ENCODE peak calls at places on chromosome 13, in seven cellular contexts. T is thoracic aorta, H is glutamatergic neuron, B is heart left ventricle, L is breast epithelium, M is progenitor cell of endocrine pancreas, F is PC-9. I is an unnamed sample.

GRCh38 chr13:51091839-51092238 is 19.2 kb downstream of the C13orf42 start:
- DNase-seq in B (no peak), M (no peak), T (no peak), H (no peak), L (no peak), F (no peak), I (no peak)

GRCh38 chr13:39913928-39914327 is 258.5 kb downstream of the COG6 start:
- DNase-seq in L (peak), B (no peak), T (no peak), H (no peak), M (no peak), F (no peak), I (no peak)

GRCh38 chr13:112233256-112233655 is 142.9 kb upstream of the SPACA7 start:
- DNase-seq in F (no peak), L (no peak), B (no peak), M (no peak), H (no peak), T (no peak), I (no peak)

GRCh38 chr13:33918199-33918932 is 100.4 kb downstream of the RFC3 start:
- DNase-seq in L (no peak), M (no peak), B (no peak), F (peak), H (no peak), T (no peak), I (no peak)

GRCh38 chr13:78239681-78240080 is 321.1 kb upstream of the EDNRB start:
- DNase-seq in T (no peak), L (no peak), H (no peak), F (no peak), M (no peak), B (no peak), I (no peak)

GRCh38 chr13:76473552-76474134 is 412.6 kb downstream of the KCTD12 start:
- DNase-seq in B (peak), F (peak), H (peak), L (peak), T (peak), M (peak), I (peak)

GRCh38 chr13:20672772-20673171 is 30.7 kb upstream of the IL17D start:
- DNase-seq in T (no peak), F (no peak), M (no peak), L (no peak), H (no peak), B (no peak), I (no peak)

GRCh38 chr13:30978981-30979956 is 46.8 kb downstream of the TEX26 start:
- DNase-seq in B (no peak), H (peak), M (no peak), L (no peak), F (no peak), T (no peak), I (peak)

GRCh38 chr13:97278395-97279078 is 56.4 kb downstream of the MBNL2 start:
- DNase-seq in M (no peak), H (no peak), F (no peak), T (no peak), B (no peak), L (no peak), I (no peak)

GRCh38 chr13:50664961-50665360 is 178.5 kb downstream of the DLEU7 start:
- DNase-seq in M (no peak), T (no peak), L (no peak), B (no peak), H (no peak), F (no peak), I (no peak)

GRCh38 chr13:25468330-25469178 is 96.8 kb downstream of the ATP8A2 start:
- DNase-seq in F (no peak), M (peak), B (no peak), T (no peak), H (peak), L (no peak), I (no peak)

GRCh38 chr13:110308377-110309158 is 1.5 kb downstream of the COL4A2 start:
- DNase-seq in L (peak), M (peak), T (no peak), F (peak), H (no peak), B (no peak), I (no peak)

GRCh38 chr13:110869231-110869804 is 45.6 kb downstream of the ANKRD10 start:
- DNase-seq in B (peak), L (no peak), F (peak), M (no peak), H (no peak), T (no peak), I (no peak)

GRCh38 chr13:40271931-40272775 is 394.3 kb downstream of the FOXO1 start:
- DNase-seq in H (no peak), L (peak), M (no peak), T (peak), F (peak), B (no peak), I (no peak)

GRCh38 chr13:28220166-28220565 is 81.8 kb downstream of the PAN3 start:
- DNase-seq in B (no peak), H (no peak), T (no peak), L (no peak), F (no peak), M (no peak), I (no peak)

GRCh38 chr13:86856996-86857395 is 814.2 kb upstream of the SLITRK5 start:
- DNase-seq in H (no peak), B (no peak), T (no peak), M (no peak), L (no peak), F (peak), I (no peak)

GRCh38 chr13:24644051-24644450 is 36.2 kb upstream of the ATP12A start:
- DNase-seq in T (no peak), H (no peak), B (no peak), F (no peak), M (no peak), L (no peak), I (no peak)

GRCh38 chr13:39016789-39017188 is 21.1 kb downstream of the PROSER1 start:
- DNase-seq in B (no peak), T (no peak), F (no peak), H (peak), L (no peak), M (no peak), I (no peak)

GRCh38 chr13:26420282-26420960 is 137.1 kb upstream of the WASF3 start:
- DNase-seq in B (no peak), M (no peak), F (no peak), L (no peak), H (no peak), T (no peak), I (no peak)

GRCh38 chr13:98581971-98582702 is 5.2 kb upstream of the STK24 start:
- DNase-seq in B (no peak), H (no peak), L (no peak), F (no peak), T (no peak), M (no peak), I (peak)

GRCh38 chr13:113001251-113002140 is 32.5 kb downstream of the MCF2L start:
- DNase-seq in T (no peak), H (peak), M (peak), L (no peak), F (peak), B (no peak), I (no peak)

GRCh38 chr13:23319915-23320224 is 113.6 kb downstream of the SACS start:
- DNase-seq in B (no peak), L (no peak), T (no peak), M (no peak), H (no peak), F (no peak), I (no peak)

GRCh38 chr13:99467764-99468163 is 33.5 kb upstream of the TM9SF2 start:
- DNase-seq in H (no peak), B (no peak), M (no peak), T (no peak), L (no peak), F (no peak), I (no peak)

GRCh38 chr13:37059136-37059847 is at the start of gene SUPT20H:
- DNase-seq in L (peak), T (peak), M (peak), H (peak), F (peak), B (peak), I (peak)
- TF ChIP-seq CTCF in L (no peak), T (no peak), M (no peak), H (no peak), F (no peak), B (no peak), I (no peak)

GRCh38 chr13:102197193-102197592 is 204.7 kb downstream of the FGF14 start:
- DNase-seq in T (no peak), F (no peak), H (no peak), B (no peak), L (no peak), M (no peak), I (no peak)
- TF ChIP-seq CTCF in T (no peak), F (peak), H (no peak), B (no peak), L (no peak), M (no peak), I (peak)

DNA sequence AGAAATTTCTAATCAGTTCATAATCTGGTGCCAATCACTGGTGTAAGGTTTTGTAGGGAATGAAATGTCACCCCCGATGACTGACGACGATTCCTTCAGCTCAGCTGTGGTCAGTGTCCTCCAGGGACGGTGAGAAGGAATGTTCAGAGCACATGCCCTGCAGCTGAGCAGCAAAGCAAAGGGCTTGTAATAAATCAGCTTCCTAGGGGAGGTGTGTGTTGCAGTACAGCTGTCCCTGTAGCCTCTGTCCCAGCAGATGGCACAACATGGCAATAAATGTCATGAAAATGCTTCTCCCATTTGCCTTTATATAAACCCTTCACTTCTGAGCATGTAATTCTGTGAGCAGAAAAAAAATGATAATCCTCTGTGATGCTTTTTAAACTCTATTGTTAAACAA is 102.4 kb downstream of the FAM216B start:
- DNase-seq in M (no peak), H (peak), L (no peak), T (no peak), B (no peak), F (peak), I (no peak)
- TF ChIP-seq CTCF in M (no peak), H (no peak), L (no peak), T (no peak), B (no peak), F (peak), I (peak)

GRCh38 chr13:80341098-80341701 is at the start of gene SPRY2:
- DNase-seq in T (peak), F (peak), L (peak), H (peak), M (peak), B (peak), I (peak)

GRCh38 chr13:80339841-80340642 is 884 bp downstream of the SPRY2 start:
- DNase-seq in T (no peak), F (peak), B (peak), H (peak), L (peak), M (peak), I (no peak)

GRCh38 chr13:80341771-80342271 is 895 bp upstream of the SPRY2 start:
- DNase-seq in B (peak), M (peak), H (peak), L (peak), T (no peak), F (peak), I (no peak)

GRCh38 chr13:80339578-80339840 is 1.4 kb downstream of the SPRY2 start:
- DNase-seq in B (no peak), M (no peak), T (no peak), F (no peak), H (no peak), L (no peak), I (no peak)

GRCh38 chr13:80340643-80341097 is 256 bp downstream of the SPRY2 start:
- DNase-seq in H (no peak), T (no peak), L (peak), B (no peak), M (no peak), F (no peak), I (no peak)
- TF ChIP-seq CTCF in H (no peak), T (no peak), L (no peak), B (no peak), M (no peak), F (no peak), I (no peak)

GRCh38 chr13:37870489-37870845 is 895 bp upstream of the TRPC4 start:
- DNase-seq in F (no peak), L (no peak), T (no peak), M (no peak), H (no peak), B (no peak), I (no peak)

GRCh38 chr13:37870895-37871550 is 1.5 kb upstream of the TRPC4 start:
- DNase-seq in M (no peak), F (peak), B (no peak), H (no peak), L (no peak), T (no peak), I (no peak)

GRCh38 chr13:37869506-37869755 is 141 bp downstream of the TRPC4 start:
- DNase-seq in M (no peak), B (no peak), H (peak), T (no peak), F (peak), L (no peak), I (no peak)

GRCh38 chr13:37868691-37869505 is 674 bp downstream of the TRPC4 start:
- DNase-seq in B (no peak), L (no peak), M (no peak), T (no peak), H (no peak), F (peak), I (no peak)

GRCh38 chr13:37869756-37870488 is at the start of gene TRPC4:
- DNase-seq in T (no peak), M (peak), B (peak), H (peak), F (peak), L (no peak), I (peak)
- TF ChIP-seq CTCF in T (no peak), M (peak), B (peak), H (no peak), F (peak), L (no peak), I (peak)